ENCODE peak calls at places on chromosomes 5 and 9, in five cellular contexts. B is ascending aorta, T is lower lobe of right lung, W is astrocyte, J is small intestine. S is an unnamed sample. For H3K9me3, the result is how much of the 10 kb centered on the place peaks cover.

GRCh38 chr9:92180669-92181181 is 65.5 kb upstream of the SPTLC1 start:
- DNase-seq in J (no peak), B (no peak), T (no peak), W (peak), S (peak)

GRCh38 chr9:94173632-94174031 is 85.5 kb upstream of the ZNF169 start:
- DNase-seq in W (no peak), J (no peak), T (no peak), B (no peak), S (no peak)

GRCh38 chr5:175742290-175742994 is 84.6 kb downstream of the HRH2 start:
- DNase-seq in T (no peak), J (no peak), B (no peak), W (no peak), S (no peak)

GRCh38 chr5:117207088-117207668 is 632.6 kb upstream of the SEMA6A start:
- DNase-seq in W (no peak), J (no peak), T (no peak), B (no peak), S (no peak)

GRCh38 chr9:35645736-35646582 is 4.8 kb downstream of the SIT1 start:
- DNase-seq in T (peak), W (peak), B (no peak), J (peak), S (no peak)

GRCh38 chr9:26779072-26779471 is 113.5 kb downstream of the CAAP1 start:
- DNase-seq in J (no peak), B (no peak), W (no peak), T (no peak), S (no peak)

GRCh38 chr9:105503873-105504272 is 54.1 kb upstream of the FKTN start:
- DNase-seq in W (no peak), J (peak), T (no peak), B (no peak), S (no peak)

GRCh38 chr5:19975795-19976194 is 12.2 kb downstream of the CDH18 start:
- DNase-seq in W (no peak), T (no peak), J (no peak), B (no peak), S (peak)

GRCh38 chr5:115209279-115209678 is 39.6 kb upstream of the TRIM36 start:
- DNase-seq in B (no peak), T (no peak), W (peak), J (peak), S (no peak)

GRCh38 chr5:39518516-39518915 is 93.7 kb upstream of the DAB2 start:
- DNase-seq in B (no peak), T (no peak), W (peak), J (no peak), S (peak)

GRCh38 chr5:59039003-59039295 is 456.1 kb downstream of the RAB3C start:
- DNase-seq in T (no peak), W (no peak), J (no peak), B (no peak), S (no peak)

GRCh38 chr9:136985027-136985602 is 2.3 kb downstream of the LCNL1 start:
- DNase-seq in W (no peak), T (no peak), J (no peak), B (no peak), S (no peak)

GRCh38 chr5:176652136-176652535 is 4.9 kb downstream of the TSPAN17 start:
- DNase-seq in T (no peak), J (no peak), B (no peak), W (no peak), S (no peak)

GRCh38 chr9:107536462-107536861 is 46.9 kb upstream of the KLF4 start:
- DNase-seq in B (no peak), J (no peak), W (no peak), T (no peak), S (no peak)

GRCh38 chr9:122053951-122054350 is 39.2 kb downstream of the TTLL11 start:
- DNase-seq in T (no peak), B (no peak), W (peak), J (no peak), S (no peak)

GRCh38 chr9:136587145-136587943 is 41.5 kb upstream of the NOTCH1 start:
- DNase-seq in T (peak), B (no peak), J (no peak), W (no peak), S (peak)

GRCh38 chr5:151134228-151134627 is 23.4 kb downstream of the ANXA6 start:
- DNase-seq in J (no peak), T (no peak), B (no peak), W (no peak), S (no peak)

GRCh38 chr5:6666762-6667161 is 33.5 kb downstream of the SRD5A1 start:
- DNase-seq in B (no peak), W (no peak), T (no peak), J (no peak), S (no peak)

GRCh38 chr9:127451681-127452480 is 571 bp downstream of the LRSAM1 start:
- DNase-seq in B (no peak), J (peak), W (peak), T (peak), S (peak)

GRCh38 chr5:16510123-16510522 is 44.5 kb upstream of the ZNF622 start:
- DNase-seq in W (no peak), J (peak), B (no peak), T (no peak), S (no peak)

GRCh38 chr5:78746990-78747389 is 98.4 kb upstream of the LHFPL2 start:
- DNase-seq in J (no peak), B (no peak), T (no peak), W (no peak), S (peak)

GRCh38 chr5:181087309-181087708 is 43.7 kb downstream of the OR2V1 start:
- DNase-seq in W (no peak), T (no peak), B (no peak), J (no peak), S (no peak)

GRCh38 chr5:181088289-181088688 is 42.7 kb downstream of the OR2V1 start:
- DNase-seq in B (no peak), W (no peak), T (no peak), J (no peak), S (peak)

GRCh38 chr5:181081989-181082388 is 41.9 kb downstream of the BTNL9 start:
- DNase-seq in W (no peak), T (no peak), J (no peak), B (no peak), S (no peak)

GRCh38 chr5:181086410-181087229 is 44.3 kb downstream of the OR2V1 start:
- DNase-seq in W (no peak), J (no peak), T (no peak), B (no peak), S (no peak)

GRCh38 chr5:181084631-181085195 is 44.6 kb downstream of the BTNL9 start:
- DNase-seq in T (no peak), B (no peak), W (no peak), J (no peak), S (no peak)
- H3K4me3 ChIP-seq in T (no peak), B (no peak), W (no peak), J (no peak), S (no peak)

DNA sequence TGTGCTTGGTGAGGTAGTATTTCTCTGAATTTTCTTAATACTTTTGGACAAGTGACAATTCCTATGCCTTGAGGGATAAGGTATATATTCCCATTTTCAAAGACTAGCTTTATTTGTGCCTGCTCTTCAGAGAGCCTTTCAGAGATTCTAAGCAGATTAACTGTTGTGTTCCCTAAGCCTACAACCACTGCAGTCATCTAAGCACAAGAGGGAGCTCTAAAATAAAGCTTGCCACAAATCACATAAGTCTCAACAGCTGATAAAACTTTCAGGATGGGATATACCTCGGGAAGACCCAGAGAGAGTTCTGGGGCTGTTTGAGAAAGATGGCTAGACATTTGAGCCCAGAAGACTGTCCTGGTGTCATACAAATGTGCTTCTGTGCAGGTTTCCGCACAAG is 157.3 kb downstream of the CYLC2 start:
- DNase-seq in B (no peak), W (no peak), J (no peak), T (no peak), S (no peak)
- H3K9me3 ChIP-seq in B (half or more), W (under half), J (under half), T (under half), S (under half)

DNA sequence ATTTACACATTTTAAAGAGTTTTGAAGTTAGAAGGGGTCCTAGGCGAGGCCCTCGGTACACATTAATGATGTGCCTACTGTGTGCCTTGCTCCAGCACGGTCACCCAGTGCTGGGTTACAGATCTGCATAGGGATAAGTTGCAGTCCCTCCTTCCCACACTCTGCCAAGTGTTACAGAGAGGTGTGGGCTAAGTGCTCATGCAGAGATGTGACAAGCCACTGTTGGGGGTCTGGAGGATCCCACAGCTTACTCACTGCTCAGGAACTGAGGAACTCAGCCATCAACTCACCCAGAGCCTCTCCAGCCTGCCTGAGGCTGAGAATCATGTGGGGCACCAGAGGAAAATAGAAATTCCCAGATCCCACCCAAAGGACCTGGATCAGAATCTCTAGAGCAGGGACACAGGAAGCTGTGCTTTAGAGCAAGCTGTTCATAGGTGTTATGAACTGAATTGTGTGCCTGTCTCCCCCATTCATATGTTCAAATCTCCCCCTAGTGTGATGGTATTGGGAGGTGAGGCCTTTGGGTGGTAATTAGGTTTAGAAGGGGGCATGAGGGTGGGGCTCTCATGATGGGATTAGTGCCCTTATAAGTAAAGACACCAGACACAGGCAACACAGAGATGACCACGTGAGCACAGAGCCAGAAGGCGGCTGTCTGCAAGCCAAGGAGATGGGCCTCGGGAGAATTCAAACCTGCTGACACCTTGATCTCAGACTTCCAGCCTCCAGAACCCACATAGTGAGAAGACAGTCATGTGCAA is 164.1 kb downstream of the HSD17B3 start:
- DNase-seq in W (no peak), J (no peak), T (no peak), B (no peak), S (peak)
- H3K4me3 ChIP-seq in W (peak), J (peak), T (peak), B (no peak), S (peak)

GRCh38 chr5:179044765-179045164 is 15.4 kb upstream of the ZNF354C start:
- DNase-seq in W (no peak), J (no peak), B (no peak), T (no peak), S (no peak)
- H3K9me3 ChIP-seq in W (under half), J (under half), B (under half), T (under half), S (under half)

GRCh38 chr9:133807037-133807436 is 68.9 kb upstream of the SARDH start:
- DNase-seq in T (no peak), W (no peak), B (no peak), J (no peak), S (no peak)

GRCh38 chr9:133804199-133804598 is 66.0 kb upstream of the SARDH start:
- DNase-seq in W (no peak), T (no peak), J (no peak), B (no peak), S (no peak)

GRCh38 chr9:133807818-133808217 is 69.7 kb upstream of the SARDH start:
- DNase-seq in J (no peak), W (no peak), T (no peak), B (no peak), S (no peak)

GRCh38 chr9:133806623-133807010 is 68.5 kb upstream of the SARDH start:
- DNase-seq in J (no peak), T (no peak), W (no peak), B (no peak), S (no peak)

GRCh38 chr9:133805876-133806622 is 67.9 kb upstream of the SARDH start:
- DNase-seq in J (no peak), T (no peak), W (no peak), B (no peak), S (no peak)
- H3K4me3 ChIP-seq in J (no peak), T (no peak), W (no peak), B (no peak), S (no peak)

DNA sequence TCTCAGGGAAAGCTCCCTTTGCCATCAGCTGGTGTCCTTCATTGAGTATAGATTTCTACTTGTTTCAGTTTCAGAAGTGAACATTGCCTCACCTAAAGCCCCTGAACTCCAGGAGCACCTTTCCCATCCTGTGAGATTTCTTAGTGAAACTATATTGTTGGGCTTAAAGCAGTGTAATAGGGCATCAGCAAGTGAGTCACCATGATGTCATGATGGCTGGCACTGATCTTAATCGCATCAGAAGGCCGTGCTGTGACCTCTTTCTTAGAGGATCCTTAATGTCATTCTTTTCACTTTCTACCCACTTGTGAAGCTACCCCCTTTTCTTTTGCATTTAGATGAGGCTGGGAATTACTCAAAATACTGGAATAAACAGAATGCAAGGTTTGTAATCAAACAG is 401.3 kb downstream of the MTRR start:
- DNase-seq in J (no peak), T (no peak), B (no peak), W (no peak), S (no peak)
- H3K9me3 ChIP-seq in J (under half), T (under half), B (under half), W (under half), S (under half)

DNA sequence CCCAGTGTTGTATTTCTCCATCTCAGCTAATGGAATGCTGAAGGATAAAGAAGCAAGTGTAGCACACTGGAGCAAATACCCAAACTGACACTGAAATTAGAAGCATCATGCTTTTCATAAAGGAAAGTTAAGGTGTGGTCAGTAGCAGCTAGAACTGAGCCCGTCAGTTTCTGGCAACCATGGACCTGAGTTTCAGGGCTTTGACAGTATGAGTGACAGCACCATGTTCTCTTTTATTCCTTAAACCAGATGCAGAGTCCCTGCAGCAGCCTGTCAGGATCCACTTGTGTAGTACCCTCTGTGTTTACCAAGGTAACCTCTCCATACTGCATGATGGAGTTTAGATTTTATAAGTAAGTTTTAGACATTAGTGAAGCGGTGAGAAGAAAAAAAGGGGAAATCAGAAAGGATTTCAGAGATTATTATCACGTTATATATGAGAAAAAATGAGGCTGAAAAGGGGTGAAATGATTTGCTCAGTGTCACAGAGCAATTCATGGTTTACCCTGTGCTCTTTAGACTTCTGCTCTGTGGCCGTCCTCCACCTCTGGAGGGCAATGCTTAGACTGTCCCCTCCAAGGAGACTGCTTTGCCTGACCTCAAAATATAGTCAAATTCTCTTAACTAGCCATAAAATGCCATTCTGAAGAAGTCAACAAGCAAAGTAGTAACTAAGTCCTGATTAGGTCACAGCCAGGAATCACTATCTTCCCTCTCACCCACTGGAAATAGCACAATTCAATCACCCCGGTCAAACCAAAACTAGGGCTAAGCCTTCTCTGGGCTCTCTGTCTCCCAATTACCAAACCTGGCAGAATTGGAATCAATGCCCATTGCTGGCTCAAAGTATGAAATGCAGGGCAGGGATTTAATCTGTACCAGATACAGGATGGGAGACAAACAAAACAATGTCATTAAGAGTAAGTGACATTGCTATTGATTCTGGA is 10.5 kb upstream of the MYOT start:
- DNase-seq in T (no peak), W (no peak), J (no peak), B (no peak), S (no peak)
- H3K4me3 ChIP-seq in T (no peak), W (no peak), J (no peak), B (no peak), S (no peak)

GRCh38 chr5:128021411-128021810 is 62.2 kb upstream of the SLC12A2 start:
- DNase-seq in B (no peak), J (no peak), T (no peak), W (peak), S (no peak)
- H3K9me3 ChIP-seq in B (under half), J (under half), T (under half), W (under half), S (under half)

GRCh38 chr5:33937017-33937699 is 972 bp downstream of the RXFP3 start:
- DNase-seq in W (no peak), T (no peak), J (no peak), B (no peak), S (no peak)

GRCh38 chr5:33936381-33937016 is at the start of gene RXFP3:
- DNase-seq in T (no peak), J (no peak), B (no peak), W (peak), S (peak)

GRCh38 chr5:33937700-33938506 is 1.7 kb downstream of the RXFP3 start:
- DNase-seq in J (no peak), B (no peak), T (no peak), W (no peak), S (no peak)

GRCh38 chr5:33933723-33934544 is 2.3 kb upstream of the RXFP3 start:
- DNase-seq in J (no peak), T (no peak), W (peak), B (no peak), S (no peak)

GRCh38 chr5:33936004-33936380 is 194 bp upstream of the RXFP3 start:
- DNase-seq in W (peak), B (no peak), J (peak), T (peak), S (peak)
- H3K4me3 ChIP-seq in W (peak), B (peak), J (no peak), T (peak), S (no peak)

S was measured in MG63.